ENCODE peak calls at places on chromosome 17, in five cellular contexts. A is body of pancreas; K is RWPE1; X is effector memory CD4-positive, alpha-beta T cell; H is AG04450. P is an unnamed sample.

GRCh38 chr17:2482218-2482617 is 29.5 kb downstream of the METTL16 start:
- DNase-seq in A (no peak), K (no peak), X (no peak), H (no peak), P (no peak)

GRCh38 chr17:41602524-41602923 is 10.0 kb downstream of the KRT16 start:
- DNase-seq in A (no peak), K (no peak), X (no peak), H (no peak), P (no peak)

GRCh38 chr17:4822835-4823234 is 10.3 kb upstream of the MINK1 start:
- DNase-seq in A (no peak), K (no peak), X (no peak), H (no peak), P (no peak)

GRCh38 chr17:38910325-38910724 is 15.1 kb upstream of the LASP1NB start:
- DNase-seq in A (no peak), K (no peak), X (no peak), H (no peak), P (no peak)

GRCh38 chr17:39952665-39953470 is 9.9 kb upstream of the GSDMA start:
- DNase-seq in A (peak; percentile 99), K (peak; percentile 96), X (peak; percentile 92), H (peak; percentile 82), P (peak; percentile 68)

GRCh38 chr17:57911834-57912673 is 43.2 kb downstream of the CUEDC1 start:
- DNase-seq in A (peak; percentile 98), K (no peak), X (no peak), H (no peak), P (no peak)

GRCh38 chr17:73142763-73143395 is 21.9 kb upstream of the SSTR2 start:
- DNase-seq in A (peak; percentile 49), K (no peak), X (no peak), H (no peak), P (no peak)

GRCh38 chr17:70144260-70144846 is 25.0 kb upstream of the KCNJ2 start:
- DNase-seq in A (peak; percentile 31), K (peak; percentile 14), X (no peak), H (no peak), P (no peak)

GRCh38 chr17:21125862-21126261 is 902 bp upstream of the DHRS7B start:
- DNase-seq in A (no peak), K (no peak), X (peak; percentile 65), H (no peak), P (no peak)

GRCh38 chr17:29289852-29290251 is 4.1 kb downstream of the NUFIP2 start:
- DNase-seq in A (no peak), K (no peak), X (no peak), H (no peak), P (no peak)

GRCh38 chr17:67139784-67140665 is 95.7 kb downstream of the CACNG1 start:
- DNase-seq in A (peak; percentile 92), K (peak; percentile 42), X (no peak), H (no peak), P (no peak)

GRCh38 chr17:8401107-8401506 is 3.5 kb upstream of the RNF222 start:
- DNase-seq in A (no peak), K (no peak), X (no peak), H (no peak), P (no peak)

GRCh38 chr17:80475949-80476876 is at the start of gene NPTX1:
- DNase-seq in A (no peak), K (peak; percentile 44), X (no peak), H (no peak), P (no peak)

GRCh38 chr17:76793775-76794174 is 55.9 kb downstream of the MFSD11 start:
- DNase-seq in A (no peak), K (no peak), X (no peak), H (no peak), P (no peak)

GRCh38 chr17:32878211-32878610 is 1.3 kb upstream of the MYO1D start:
- DNase-seq in A (peak; percentile 50), K (no peak), X (no peak), H (no peak), P (no peak)

GRCh38 chr17:75842963-75843576 is 1.1 kb downstream of the UNC13D start:
- DNase-seq in A (no peak), K (no peak), X (no peak), H (no peak), P (no peak)

GRCh38 chr17:75524971-75525805 is at the start of gene LLGL2:
- DNase-seq in A (peak; percentile 91), K (peak; percentile 98), X (peak; percentile 78), H (no peak), P (peak; percentile 58)

GRCh38 chr17:2049333-2050245 is 5.3 kb upstream of the HIC1 start:
- DNase-seq in A (peak; percentile 88), K (peak; percentile 71), X (peak; percentile 90), H (no peak), P (no peak)

GRCh38 chr17:8409966-8410881 is 12.6 kb upstream of the RNF222 start:
- DNase-seq in A (peak; percentile 91), K (peak; percentile 67), X (peak; percentile 49), H (peak; percentile 71), P (peak; percentile 64)

GRCh38 chr17:3557768-3558583 is at the start of gene TRPV3:
- DNase-seq in A (peak; percentile 60), K (peak; percentile 82), X (peak; percentile 52), H (no peak), P (peak; percentile 82)

GRCh38 chr17:60514500-60514899 is 11.5 kb downstream of the APPBP2 start:
- DNase-seq in A (no peak), K (no peak), X (no peak), H (no peak), P (no peak)

GRCh38 chr17:68097161-68097805 is 61.7 kb downstream of the KPNA2 start:
- DNase-seq in A (no peak), K (no peak), X (no peak), H (no peak), P (no peak)

GRCh38 chr17:30256756-30257506 is 21.4 kb upstream of the SLC6A4 start:
- DNase-seq in A (no peak), K (no peak), X (no peak), H (no peak), P (no peak)

GRCh38 chr17:35841505-35841904 is 27.2 kb downstream of the HEATR9 start:
- DNase-seq in A (no peak), K (no peak), X (no peak), H (no peak), P (no peak)

GRCh38 chr17:66255112-66255511 is 25.9 kb upstream of the APOH start:
- DNase-seq in A (peak; percentile 61), K (peak; percentile 57), X (no peak), H (peak; percentile 62), P (no peak)

GRCh38 chr17:8163978-8164814 is 1.4 kb upstream of the VAMP2 start:
- DNase-seq in A (peak; percentile 81), K (no peak), X (peak; percentile 65), H (no peak), P (no peak)

GRCh38 chr17:62672957-62673356 is 45.5 kb downstream of the MRC2 start:
- DNase-seq in A (no peak), K (no peak), X (no peak), H (no peak), P (no peak)

GRCh38 chr17:14508156-14508555 is 207.3 kb downstream of the HS3ST3B1 start:
- DNase-seq in A (no peak), K (no peak), X (no peak), H (no peak), P (no peak)
- H3K27ac ChIP-seq in A (no peak overlapping the region), K (no peak overlapping the region), X (no peak overlapping the region), H (no peak overlapping the region), P (no peak overlapping the region)

GRCh38 chr17:78791840-78792709 is 10.0 kb upstream of the CYTH1 start:
- DNase-seq in A (no peak), K (no peak), X (no peak), H (no peak), P (no peak)

GRCh38 chr17:78789149-78789662 is 7.1 kb upstream of the CYTH1 start:
- DNase-seq in A (peak; percentile 40), K (no peak), X (no peak), H (no peak), P (no peak)

GRCh38 chr17:78788451-78788850 is 6.4 kb upstream of the CYTH1 start:
- DNase-seq in A (no peak), K (no peak), X (no peak), H (no peak), P (no peak)

GRCh38 chr17:78789663-78790181 is 7.6 kb upstream of the CYTH1 start:
- DNase-seq in A (peak; percentile 89), K (no peak), X (peak; percentile 44), H (peak; percentile 61), P (no peak)

DNA sequence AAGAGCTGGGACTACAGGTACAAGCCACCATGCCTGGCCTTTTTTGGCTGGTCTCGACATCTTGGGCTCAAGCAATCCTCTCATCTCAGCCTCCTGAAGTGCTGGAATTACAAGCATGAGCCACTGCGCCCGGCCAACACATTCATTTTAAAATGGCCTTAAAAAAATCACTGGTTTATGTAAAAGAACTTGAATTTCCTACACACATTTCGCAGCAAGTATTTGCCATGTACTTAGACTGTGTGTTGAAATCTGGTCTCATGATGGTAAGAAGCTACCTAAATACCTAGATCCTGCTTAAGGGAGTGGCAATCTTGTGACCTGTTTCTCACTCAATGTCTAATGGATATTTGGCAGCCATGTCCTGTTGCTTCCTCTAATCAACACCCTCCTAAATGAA is 8.5 kb upstream of the CYTH1 start:
- DNase-seq in A (no peak), K (no peak), X (no peak), H (no peak), P (no peak)
- H3K27ac ChIP-seq in A (peak overlapping the region; percentile 76), K (peak overlapping the region; percentile 54), X (no peak overlapping the region), H (no peak overlapping the region), P (peak overlapping the region; percentile 66)

DNA sequence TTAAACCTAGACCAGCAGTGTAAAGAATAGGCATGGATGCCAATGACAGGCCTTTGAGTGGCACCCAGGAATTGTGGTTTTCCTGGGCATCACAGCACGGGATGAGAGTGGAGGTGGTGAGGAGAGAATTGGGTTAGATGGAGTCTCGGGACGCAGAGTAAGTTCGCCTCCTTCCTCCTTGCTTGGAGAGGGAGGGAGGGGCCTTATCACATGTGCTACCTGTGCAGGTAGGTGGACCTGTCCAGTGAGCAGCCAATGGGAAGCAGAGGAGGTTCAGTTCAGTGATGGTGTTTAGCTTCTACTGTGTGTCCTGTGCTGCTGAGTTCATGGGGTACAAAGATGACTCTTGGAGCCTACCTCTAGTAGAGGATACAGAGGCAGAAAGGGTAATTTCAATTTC is 14.9 kb downstream of the YPEL2 start:
- DNase-seq in A (no peak), K (no peak), X (no peak), H (no peak), P (no peak)
- H3K27ac ChIP-seq in A (no peak overlapping the region), K (no peak overlapping the region), X (no peak overlapping the region), H (no peak overlapping the region), P (no peak overlapping the region)

GRCh38 chr17:28173071-28173561 is 130.6 kb downstream of the NLK start:
- DNase-seq in A (no peak), K (no peak), X (no peak), H (no peak), P (no peak)
- H3K27ac ChIP-seq in A (no peak overlapping the region), K (no peak overlapping the region), X (no peak overlapping the region), H (no peak overlapping the region), P (no peak overlapping the region)

GRCh38 chr17:71592431-71592830 is 528.4 kb upstream of the SOX9 start:
- DNase-seq in A (no peak), K (no peak), X (no peak), H (no peak), P (no peak)
- H3K27ac ChIP-seq in A (no peak overlapping the region), K (no peak overlapping the region), X (no peak overlapping the region), H (no peak overlapping the region), P (no peak overlapping the region)

P was measured in epithelial cell of prostate.